ENCODE peak calls at places on chromosomes 5 and 9, in seven cellular contexts. One of them, this sample, is unnamed.

GRCh38 chr9:89359636-89360315 is 41.5 kb downstream of the SECISBP2 start:
- DNase-seq in stimulated activated CD8-positive, alpha-beta memory T cell treated with anti-CD3 and anti-CD28 coated beads, Interleukin-15, amount 100 ng/mL, for 4 hours: no peak
- DNase-seq in HEK293T: no peak
- DNase-seq in pons: no peak
- DNase-seq in head of caudate nucleus: no peak
- DNase-seq in AML-193: no peak
- DNase-seq in AG09309: no peak
- DNase-seq in this sample: no peak

GRCh38 chr9:122005597-122005996 is 87.5 kb downstream of the TTLL11 start:
- DNase-seq in stimulated activated CD8-positive, alpha-beta memory T cell treated with anti-CD3 and anti-CD28 coated beads, Interleukin-15, amount 100 ng/mL, for 4 hours: no peak
- DNase-seq in HEK293T: peak
- DNase-seq in pons: no peak
- DNase-seq in head of caudate nucleus: peak
- DNase-seq in AML-193: no peak
- DNase-seq in AG09309: peak
- DNase-seq in this sample: no peak

GRCh38 chr5:144189800-144190429 is 19.2 kb downstream of the KCTD16 start:
- DNase-seq in stimulated activated CD8-positive, alpha-beta memory T cell treated with anti-CD3 and anti-CD28 coated beads, Interleukin-15, amount 100 ng/mL, for 4 hours: peak
- DNase-seq in HEK293T: peak
- DNase-seq in pons: no peak
- DNase-seq in head of caudate nucleus: no peak
- DNase-seq in AML-193: peak
- DNase-seq in AG09309: peak
- DNase-seq in this sample: no peak

GRCh38 chr5:6453937-6454560 is 5.4 kb downstream of the UBE2QL1 start:
- DNase-seq in stimulated activated CD8-positive, alpha-beta memory T cell treated with anti-CD3 and anti-CD28 coated beads, Interleukin-15, amount 100 ng/mL, for 4 hours: no peak
- DNase-seq in HEK293T: no peak
- DNase-seq in pons: no peak
- DNase-seq in head of caudate nucleus: no peak
- DNase-seq in AML-193: no peak
- DNase-seq in AG09309: no peak
- DNase-seq in this sample: no peak

GRCh38 chr9:2257530-2257929 is 242.4 kb downstream of the SMARCA2 start:
- DNase-seq in stimulated activated CD8-positive, alpha-beta memory T cell treated with anti-CD3 and anti-CD28 coated beads, Interleukin-15, amount 100 ng/mL, for 4 hours: no peak
- DNase-seq in HEK293T: no peak
- DNase-seq in pons: no peak
- DNase-seq in head of caudate nucleus: no peak
- DNase-seq in AML-193: no peak
- DNase-seq in AG09309: no peak
- DNase-seq in this sample: peak

GRCh38 chr5:24742334-24742733 is 97.6 kb upstream of the CDH10 start:
- DNase-seq in stimulated activated CD8-positive, alpha-beta memory T cell treated with anti-CD3 and anti-CD28 coated beads, Interleukin-15, amount 100 ng/mL, for 4 hours: no peak
- DNase-seq in HEK293T: no peak
- DNase-seq in pons: no peak
- DNase-seq in head of caudate nucleus: no peak
- DNase-seq in AML-193: no peak
- DNase-seq in AG09309: no peak
- DNase-seq in this sample: no peak

GRCh38 chr9:134571326-134571871 is 70.2 kb upstream of the COL5A1 start:
- DNase-seq in stimulated activated CD8-positive, alpha-beta memory T cell treated with anti-CD3 and anti-CD28 coated beads, Interleukin-15, amount 100 ng/mL, for 4 hours: no peak
- DNase-seq in HEK293T: no peak
- DNase-seq in pons: no peak
- DNase-seq in head of caudate nucleus: peak
- DNase-seq in AML-193: no peak
- DNase-seq in AG09309: no peak
- DNase-seq in this sample: no peak

GRCh38 chr5:150640311-150641005 is at the start of gene SYNPO:
- DNase-seq in stimulated activated CD8-positive, alpha-beta memory T cell treated with anti-CD3 and anti-CD28 coated beads, Interleukin-15, amount 100 ng/mL, for 4 hours: no peak
- DNase-seq in HEK293T: no peak
- DNase-seq in pons: no peak
- DNase-seq in head of caudate nucleus: peak
- DNase-seq in AML-193: peak
- DNase-seq in AG09309: peak
- DNase-seq in this sample: no peak

This sample was measured in NCI-H1417.